ENCODE peak calls at places on chromosomes 5 and 9, in seven cellular contexts. H is DND-41, S is heart left ventricle, A is spleen, T is uterus, U is psoas muscle, K is neuronal stem cell. C is an unnamed sample.
A peak's percentile ranks its signal among the peaks of the same experiment; 100 is the strongest.

GRCh38 chr9:89969156-89969566 is 364.3 kb downstream of the GADD45G start:
- DNase-seq in H (no peak), S (no peak), A (no peak), T (no peak), U (no peak), K (no peak), C (no peak)

GRCh38 chr5:128216860-128217531 is 133.4 kb downstream of the SLC12A2 start:
- DNase-seq in H (no peak), S (peak; percentile 69), A (no peak), T (no peak), U (no peak), K (no peak), C (no peak)

GRCh38 chr5:1285141-1285540 is 9.7 kb downstream of the TERT start:
- DNase-seq in H (no peak), S (peak; percentile 44), A (peak; percentile 51), T (no peak), U (no peak), K (no peak), C (no peak)

GRCh38 chr5:113869611-113870010 is 356.1 kb downstream of the YTHDC2 start:
- DNase-seq in H (no peak), S (no peak), A (no peak), T (no peak), U (no peak), K (no peak), C (no peak)

GRCh38 chr5:126280820-126281219 is 142.4 kb upstream of the GRAMD2B start:
- DNase-seq in H (no peak), S (no peak), A (no peak), T (no peak), U (no peak), K (no peak), C (no peak)

GRCh38 chr5:151660616-151661015 is 26.1 kb downstream of the SPARC start:
- DNase-seq in H (no peak), S (no peak), A (no peak), T (no peak), U (no peak), K (no peak), C (no peak)

GRCh38 chr5:168612123-168612522 is 33.0 kb upstream of the PANK3 start:
- DNase-seq in H (no peak), S (no peak), A (no peak), T (no peak), U (no peak), K (no peak), C (no peak)

GRCh38 chr5:126561908-126562307 is 33.1 kb downstream of the ALDH7A1 start:
- DNase-seq in H (no peak), S (no peak), A (no peak), T (no peak), U (no peak), K (no peak), C (no peak)

GRCh38 chr5:82952326-82952725 is 124.9 kb downstream of the TMEM167A start:
- DNase-seq in H (no peak), S (no peak), A (no peak), T (no peak), U (no peak), K (no peak), C (no peak)

GRCh38 chr9:127128341-127129072 is 6.1 kb upstream of the ANGPTL2 start:
- DNase-seq in H (no peak), S (no peak), A (no peak), T (peak; percentile 66), U (peak; percentile 88), K (no peak), C (no peak)

GRCh38 chr9:126702501-126703329 is 89.0 kb downstream of the LMX1B start:
- DNase-seq in H (peak; percentile 35), S (no peak), A (peak; percentile 79), T (no peak), U (no peak), K (no peak), C (peak; percentile 17)

GRCh38 chr5:174625591-174626365 is 98.6 kb upstream of the MSX2 start:
- DNase-seq in H (no peak), S (no peak), A (no peak), T (no peak), U (no peak), K (no peak), C (no peak)

GRCh38 chr5:181207214-181207959 is 2.4 kb upstream of the TRIM7 start:
- DNase-seq in H (peak; percentile 85), S (peak; percentile 88), A (peak; percentile 85), T (peak; percentile 84), U (peak; percentile 74), K (peak; percentile 66), C (peak; percentile 88)

GRCh38 chr9:130302785-130303612 is 37.4 kb downstream of the HMCN2 start:
- DNase-seq in H (no peak), S (peak; percentile 37), A (no peak), T (no peak), U (peak; percentile 40), K (no peak), C (no peak)

GRCh38 chr5:12292610-12293204 is 388.5 kb upstream of the CTNND2 start:
- DNase-seq in H (no peak), S (no peak), A (no peak), T (no peak), U (no peak), K (peak; percentile 6), C (no peak)

GRCh38 chr9:5186416-5187169 is 1.2 kb upstream of the INSL6 start:
- DNase-seq in H (peak; percentile 70), S (no peak), A (no peak), T (no peak), U (no peak), K (peak; percentile 21), C (peak; percentile 71)

GRCh38 chr5:93371893-93372292 is 209.1 kb downstream of the NR2F1-AS1 start:
- DNase-seq in H (no peak), S (no peak), A (no peak), T (no peak), U (no peak), K (no peak), C (no peak)

GRCh38 chr9:134204991-134205578 is 40.7 kb upstream of the RNU6ATAC start:
- DNase-seq in H (no peak), S (peak; percentile 24), A (peak; percentile 36), T (peak; percentile 19), U (peak; percentile 54), K (no peak), C (no peak)

GRCh38 chr5:149960272-149961185 is at the start of gene SLC26A2:
- DNase-seq in H (peak; percentile 95), S (peak; percentile 98), A (peak; percentile 99), T (peak; percentile 97), U (peak; percentile 98), K (peak; percentile 95), C (peak; percentile 91)

GRCh38 chr5:144549580-144549979 is 378.9 kb downstream of the KCTD16 start:
- DNase-seq in H (no peak), S (no peak), A (no peak), T (no peak), U (no peak), K (no peak), C (no peak)

GRCh38 chr9:136143215-136144001 is 24.7 kb upstream of the TMEM250 start:
- DNase-seq in H (peak; percentile 12), S (no peak), A (no peak), T (no peak), U (peak; percentile 46), K (no peak), C (no peak)

GRCh38 chr5:103785569-103785968 is 223.0 kb upstream of the NUDT12 start:
- DNase-seq in H (no peak), S (no peak), A (no peak), T (no peak), U (no peak), K (no peak), C (no peak)

GRCh38 chr9:96317335-96317980 is 15.5 kb upstream of the HSD17B3 start:
- DNase-seq in H (peak; percentile 55), S (no peak), A (peak; percentile 77), T (no peak), U (peak; percentile 64), K (peak; percentile 65), C (peak; percentile 36)

GRCh38 chr9:130825051-130825651 is 9.9 kb upstream of the ABL1 start:
- DNase-seq in H (no peak), S (no peak), A (no peak), T (peak; percentile 44), U (no peak), K (peak; percentile 75), C (no peak)

DNA sequence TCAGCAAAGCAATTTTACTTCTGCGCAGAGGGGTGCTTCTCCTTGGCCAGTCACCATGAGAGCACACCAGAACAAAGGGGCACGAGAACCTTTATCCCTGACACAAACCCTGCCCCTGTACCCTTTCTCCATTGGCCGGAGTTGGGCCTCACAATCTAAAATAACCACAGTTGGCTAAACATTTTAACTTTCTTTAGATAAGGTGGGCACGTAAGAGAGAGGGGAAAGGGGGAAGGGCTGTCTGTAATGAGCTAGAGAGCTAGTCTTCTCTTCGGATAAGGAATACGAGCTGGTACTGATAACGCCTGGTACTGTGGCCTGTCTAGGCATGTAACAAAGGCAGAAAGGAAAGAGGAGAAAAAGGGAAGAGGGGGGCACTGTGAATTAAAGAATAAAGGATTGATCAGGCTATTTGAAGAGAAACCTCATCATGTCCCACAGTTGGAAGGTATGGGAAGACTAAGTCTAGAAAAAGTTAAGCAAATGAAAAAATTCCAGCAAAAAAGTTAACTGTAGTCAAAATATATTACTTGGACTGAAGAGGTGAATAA is 1.8 kb upstream of the IARS1 start:
- DNase-seq in H (no peak), S (no peak), A (no peak), T (no peak), U (no peak), K (no peak), C (no peak)
- H3K27ac ChIP-seq in H (peak overlapping the region; percentile 82), S (no peak overlapping the region), A (no peak overlapping the region), T (no peak overlapping the region), U (peak overlapping the region; percentile 92), K (no peak overlapping the region), C (no peak overlapping the region)

GRCh38 chr5:157608972-157609565 is 33.5 kb upstream of the ADAM19 start:
- DNase-seq in H (no peak), S (no peak), A (no peak), T (no peak), U (no peak), K (no peak), C (no peak)
- H3K4me1 ChIP-seq in H (peaks cover 45% of the 10 kb centered on the region), S (no peaks in the 10 kb centered on the region), A (no peaks in the 10 kb centered on the region), T (no peaks in the 10 kb centered on the region), U (peaks cover 7% of the 10 kb centered on the region), K (peaks cover 5% of the 10 kb centered on the region), C (peaks cover 89% of the 10 kb centered on the region)

GRCh38 chr9:99057665-99058625 is 47.0 kb upstream of the TGFBR1 start:
- DNase-seq in H (peak; percentile 90), S (no peak), A (peak; percentile 83), T (no peak), U (no peak), K (no peak), C (peak; percentile 73)
- H3K27ac ChIP-seq in H (peak overlapping the region; percentile 90), S (peak overlapping the region; percentile 78), A (peak overlapping the region; percentile 91), T (no peak overlapping the region), U (no peak overlapping the region), K (no peak overlapping the region), C (peak overlapping the region; percentile 30)

DNA sequence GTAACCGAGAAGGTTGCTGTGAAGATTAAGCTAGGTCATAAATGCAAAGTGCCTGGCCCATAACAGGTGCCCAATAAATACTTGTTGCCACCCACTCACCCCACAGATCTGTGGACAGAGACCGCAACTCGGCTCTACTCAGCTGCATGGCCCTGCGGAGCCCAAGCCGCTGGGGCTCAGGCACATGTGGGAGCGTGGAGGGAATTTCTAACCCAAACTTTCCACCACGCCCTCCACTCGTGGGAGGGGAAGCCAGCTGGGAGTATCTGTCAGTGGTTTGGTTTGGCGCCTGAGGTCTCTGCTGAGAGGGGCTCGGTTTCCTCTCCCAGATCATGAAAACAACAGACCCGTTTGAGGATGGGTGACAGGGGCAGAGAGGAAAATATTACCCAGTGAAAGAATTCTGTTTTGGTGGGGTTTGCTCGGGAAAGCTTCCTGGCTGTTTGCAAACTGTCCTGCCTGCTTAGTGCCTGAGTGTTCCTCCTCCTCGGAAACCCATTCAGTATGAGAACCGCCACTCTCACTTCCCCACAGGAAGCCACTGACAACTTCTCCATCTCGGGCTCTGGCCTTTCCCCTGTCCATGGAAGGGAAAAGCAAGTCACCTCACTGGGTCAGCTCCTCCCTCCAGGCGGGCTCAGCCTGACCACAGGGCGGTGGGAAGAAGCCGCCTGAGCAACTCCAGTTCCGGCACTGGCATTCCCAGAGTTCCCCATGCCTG is 60.1 kb downstream of the RGS3 start:
- DNase-seq in H (peak; percentile 81), S (peak; percentile 74), A (peak; percentile 83), T (peak; percentile 46), U (peak; percentile 71), K (no peak), C (peak; percentile 15)
- H3K4me1 ChIP-seq in H (peaks cover 58% of the 10 kb centered on the region), S (peaks cover 81% of the 10 kb centered on the region), A (peaks cover 64% of the 10 kb centered on the region), T (peaks cover 10% of the 10 kb centered on the region), U (peaks cover 44% of the 10 kb centered on the region), K (peaks cover 9% of the 10 kb centered on the region), C (peaks cover 79% of the 10 kb centered on the region)

C was measured in CD4-positive, alpha-beta memory T cell.